ENCODE peak calls at places on chromosomes 12 and 14, in ten cellular contexts. One of them, this sample, is unnamed. For H3K9me3, the result is how much of the 10 kb centered on the place peaks cover.

GRCh38 chr14:29652586-29652985 is 275.1 kb downstream of the PRKD1 start:
- DNase-seq in MM.1S: no peak
- DNase-seq in right lobe of liver: no peak
- DNase-seq in neural progenitor cell: no peak
- DNase-seq in ovary: no peak
- DNase-seq in stomach: no peak
- DNase-seq in CD8-positive, alpha-beta T cell: no peak
- DNase-seq in right atrium auricular region: no peak
- DNase-seq in left lung: no peak
- DNase-seq in lower lobe of right lung: no peak
- DNase-seq in this sample: no peak

GRCh38 chr12:107513636-107514400 is 171.8 kb upstream of the PWP1 start:
- DNase-seq in neural progenitor cell: no peak
- DNase-seq in MM.1S: no peak
- DNase-seq in right lobe of liver: no peak
- DNase-seq in CD8-positive, alpha-beta T cell: no peak
- DNase-seq in lower lobe of right lung: no peak
- DNase-seq in stomach: no peak
- DNase-seq in ovary: no peak
- DNase-seq in left lung: no peak
- DNase-seq in right atrium auricular region: no peak
- DNase-seq in this sample: peak

GRCh38 chr12:51911788-51912711 is 4.7 kb downstream of the ACVRL1 start:
- DNase-seq in stomach: no peak
- DNase-seq in right atrium auricular region: no peak
- DNase-seq in neural progenitor cell: no peak
- DNase-seq in ovary: no peak
- DNase-seq in CD8-positive, alpha-beta T cell: no peak
- DNase-seq in right lobe of liver: no peak
- DNase-seq in left lung: no peak
- DNase-seq in MM.1S: no peak
- DNase-seq in lower lobe of right lung: peak
- DNase-seq in this sample: no peak

GRCh38 chr12:107983871-107984480 is 145.1 kb upstream of the WSCD2 start:
- DNase-seq in ovary: no peak
- DNase-seq in CD8-positive, alpha-beta T cell: no peak
- DNase-seq in neural progenitor cell: no peak
- DNase-seq in right atrium auricular region: no peak
- DNase-seq in MM.1S: no peak
- DNase-seq in lower lobe of right lung: no peak
- DNase-seq in left lung: no peak
- DNase-seq in right lobe of liver: no peak
- DNase-seq in stomach: no peak
- DNase-seq in this sample: no peak

GRCh38 chr12:125300249-125300648 is 235.0 kb downstream of the AACS start:
- DNase-seq in ovary: no peak
- DNase-seq in right atrium auricular region: no peak
- DNase-seq in MM.1S: no peak
- DNase-seq in neural progenitor cell: no peak
- DNase-seq in stomach: no peak
- DNase-seq in lower lobe of right lung: no peak
- DNase-seq in left lung: no peak
- DNase-seq in CD8-positive, alpha-beta T cell: no peak
- DNase-seq in right lobe of liver: no peak
- DNase-seq in this sample: no peak

GRCh38 chr12:50127546-50127945 is 15.5 kb downstream of the COX14 start:
- DNase-seq in neural progenitor cell: no peak
- DNase-seq in stomach: no peak
- DNase-seq in lower lobe of right lung: no peak
- DNase-seq in ovary: no peak
- DNase-seq in CD8-positive, alpha-beta T cell: no peak
- DNase-seq in right lobe of liver: no peak
- DNase-seq in left lung: no peak
- DNase-seq in MM.1S: no peak
- DNase-seq in right atrium auricular region: no peak
- DNase-seq in this sample: no peak

GRCh38 chr14:93186461-93186860 is 1.3 kb downstream of the LYSET start:
- DNase-seq in right lobe of liver: no peak
- DNase-seq in ovary: no peak
- DNase-seq in left lung: no peak
- DNase-seq in lower lobe of right lung: no peak
- DNase-seq in neural progenitor cell: no peak
- DNase-seq in MM.1S: no peak
- DNase-seq in stomach: no peak
- DNase-seq in right atrium auricular region: no peak
- DNase-seq in CD8-positive, alpha-beta T cell: no peak
- DNase-seq in this sample: no peak

GRCh38 chr12:100867639-100868393 is 73.2 kb downstream of the ANO4 start:
- DNase-seq in left lung: no peak
- DNase-seq in ovary: no peak
- DNase-seq in neural progenitor cell: no peak
- DNase-seq in CD8-positive, alpha-beta T cell: no peak
- DNase-seq in lower lobe of right lung: no peak
- DNase-seq in MM.1S: no peak
- DNase-seq in right lobe of liver: no peak
- DNase-seq in right atrium auricular region: no peak
- DNase-seq in stomach: no peak
- DNase-seq in this sample: no peak

GRCh38 chr12:73421832-73422231 is 1115.8 kb upstream of the ATXN7L3B start:
- DNase-seq in neural progenitor cell: no peak
- DNase-seq in ovary: no peak
- DNase-seq in stomach: no peak
- DNase-seq in MM.1S: peak
- DNase-seq in left lung: no peak
- DNase-seq in CD8-positive, alpha-beta T cell: no peak
- DNase-seq in right atrium auricular region: no peak
- DNase-seq in lower lobe of right lung: no peak
- DNase-seq in right lobe of liver: no peak
- DNase-seq in this sample: no peak

GRCh38 chr12:94994312-94994711 is 9.2 kb downstream of the NDUFA12 start:
- DNase-seq in stomach: no peak
- DNase-seq in left lung: no peak
- DNase-seq in lower lobe of right lung: no peak
- DNase-seq in CD8-positive, alpha-beta T cell: no peak
- DNase-seq in ovary: no peak
- DNase-seq in neural progenitor cell: no peak
- DNase-seq in right lobe of liver: no peak
- DNase-seq in right atrium auricular region: no peak
- DNase-seq in MM.1S: no peak
- DNase-seq in this sample: peak

GRCh38 chr14:85909581-85909980 is 379.6 kb downstream of the FLRT2 start:
- DNase-seq in right lobe of liver: no peak
- DNase-seq in neural progenitor cell: no peak
- DNase-seq in stomach: no peak
- DNase-seq in MM.1S: no peak
- DNase-seq in CD8-positive, alpha-beta T cell: no peak
- DNase-seq in lower lobe of right lung: no peak
- DNase-seq in right atrium auricular region: no peak
- DNase-seq in ovary: no peak
- DNase-seq in left lung: no peak
- DNase-seq in this sample: no peak

GRCh38 chr12:48788522-48788851 is 402 bp downstream of the ADCY6 start:
- DNase-seq in ovary: no peak
- DNase-seq in right lobe of liver: no peak
- DNase-seq in left lung: no peak
- DNase-seq in right atrium auricular region: no peak
- DNase-seq in MM.1S: no peak
- DNase-seq in neural progenitor cell: no peak
- DNase-seq in lower lobe of right lung: no peak
- DNase-seq in stomach: no peak
- DNase-seq in CD8-positive, alpha-beta T cell: no peak
- DNase-seq in this sample: peak

GRCh38 chr12:78403681-78404080 is 460.9 kb upstream of the SYT1 start:
- DNase-seq in lower lobe of right lung: no peak
- DNase-seq in neural progenitor cell: no peak
- DNase-seq in right lobe of liver: no peak
- DNase-seq in left lung: no peak
- DNase-seq in stomach: no peak
- DNase-seq in CD8-positive, alpha-beta T cell: no peak
- DNase-seq in MM.1S: no peak
- DNase-seq in right atrium auricular region: no peak
- DNase-seq in ovary: no peak
- DNase-seq in this sample: no peak
- H3K27ac ChIP-seq in lower lobe of right lung: no peak
- H3K27ac ChIP-seq in neural progenitor cell: no peak
- H3K27ac ChIP-seq in right lobe of liver: no peak
- H3K27ac ChIP-seq in left lung: no peak
- H3K27ac ChIP-seq in stomach: no peak
- H3K27ac ChIP-seq in CD8-positive, alpha-beta T cell: no peak
- H3K27ac ChIP-seq in MM.1S: no peak
- H3K27ac ChIP-seq in right atrium auricular region: no peak
- H3K27ac ChIP-seq in ovary: no peak
- H3K27ac ChIP-seq in this sample: no peak

GRCh38 chr12:130463818-130464663 is 126.4 kb downstream of the PIWIL1 start:
- DNase-seq in lower lobe of right lung: no peak
- DNase-seq in ovary: no peak
- DNase-seq in stomach: no peak
- DNase-seq in right lobe of liver: no peak
- DNase-seq in left lung: no peak
- DNase-seq in neural progenitor cell: no peak
- DNase-seq in MM.1S: no peak
- DNase-seq in right atrium auricular region: no peak
- DNase-seq in CD8-positive, alpha-beta T cell: no peak
- DNase-seq in this sample: no peak

GRCh38 chr12:130462558-130462924 is 124.9 kb downstream of the PIWIL1 start:
- DNase-seq in neural progenitor cell: no peak
- DNase-seq in MM.1S: no peak
- DNase-seq in lower lobe of right lung: no peak
- DNase-seq in right lobe of liver: no peak
- DNase-seq in left lung: no peak
- DNase-seq in CD8-positive, alpha-beta T cell: no peak
- DNase-seq in ovary: no peak
- DNase-seq in right atrium auricular region: no peak
- DNase-seq in stomach: no peak
- DNase-seq in this sample: no peak

GRCh38 chr12:130460611-130461478 is 123.2 kb downstream of the PIWIL1 start:
- DNase-seq in right lobe of liver: no peak
- DNase-seq in MM.1S: no peak
- DNase-seq in left lung: no peak
- DNase-seq in ovary: no peak
- DNase-seq in neural progenitor cell: no peak
- DNase-seq in stomach: no peak
- DNase-seq in CD8-positive, alpha-beta T cell: no peak
- DNase-seq in right atrium auricular region: no peak
- DNase-seq in lower lobe of right lung: no peak
- DNase-seq in this sample: no peak

GRCh38 chr12:130463259-130463658 is 125.6 kb downstream of the PIWIL1 start:
- DNase-seq in right atrium auricular region: no peak
- DNase-seq in ovary: no peak
- DNase-seq in stomach: no peak
- DNase-seq in lower lobe of right lung: no peak
- DNase-seq in right lobe of liver: no peak
- DNase-seq in CD8-positive, alpha-beta T cell: no peak
- DNase-seq in neural progenitor cell: no peak
- DNase-seq in left lung: no peak
- DNase-seq in MM.1S: no peak
- DNase-seq in this sample: no peak

GRCh38 chr12:130461868-130462557 is 124.3 kb downstream of the PIWIL1 start:
- DNase-seq in right lobe of liver: no peak
- DNase-seq in stomach: no peak
- DNase-seq in neural progenitor cell: peak
- DNase-seq in MM.1S: no peak
- DNase-seq in ovary: no peak
- DNase-seq in left lung: no peak
- DNase-seq in CD8-positive, alpha-beta T cell: no peak
- DNase-seq in lower lobe of right lung: no peak
- DNase-seq in right atrium auricular region: no peak
- DNase-seq in this sample: no peak
- H3K9me3 ChIP-seq in right lobe of liver: under half
- H3K9me3 ChIP-seq in stomach: under half
- H3K9me3 ChIP-seq in neural progenitor cell: under half
- H3K9me3 ChIP-seq in MM.1S: under half
- H3K9me3 ChIP-seq in ovary: under half
- H3K9me3 ChIP-seq in left lung: under half
- H3K9me3 ChIP-seq in CD8-positive, alpha-beta T cell: under half
- H3K9me3 ChIP-seq in lower lobe of right lung: under half
- H3K9me3 ChIP-seq in right atrium auricular region: under half
- H3K9me3 ChIP-seq in this sample: under half

GRCh38 chr12:12786716-12787601 is 1.5 kb downstream of the APOLD1 start:
- DNase-seq in stomach: peak
- DNase-seq in left lung: peak
- DNase-seq in lower lobe of right lung: peak
- DNase-seq in right lobe of liver: peak
- DNase-seq in ovary: peak
- DNase-seq in neural progenitor cell: peak
- DNase-seq in right atrium auricular region: peak
- DNase-seq in CD8-positive, alpha-beta T cell: peak
- DNase-seq in MM.1S: peak
- DNase-seq in this sample: peak
- H3K4me3 ChIP-seq in stomach: peak
- H3K4me3 ChIP-seq in left lung: peak
- H3K4me3 ChIP-seq in lower lobe of right lung: peak
- H3K4me3 ChIP-seq in right lobe of liver: peak
- H3K4me3 ChIP-seq in ovary: peak
- H3K4me3 ChIP-seq in neural progenitor cell: no peak
- H3K4me3 ChIP-seq in right atrium auricular region: peak
- H3K4me3 ChIP-seq in CD8-positive, alpha-beta T cell: peak
- H3K4me3 ChIP-seq in MM.1S: peak
- H3K4me3 ChIP-seq in this sample: peak

GRCh38 chr12:18612971-18613370 is 124.8 kb downstream of the PLCZ1 start:
- DNase-seq in right lobe of liver: no peak
- DNase-seq in neural progenitor cell: no peak
- DNase-seq in ovary: no peak
- DNase-seq in CD8-positive, alpha-beta T cell: no peak
- DNase-seq in right atrium auricular region: no peak
- DNase-seq in lower lobe of right lung: no peak
- DNase-seq in left lung: no peak
- DNase-seq in stomach: no peak
- DNase-seq in MM.1S: no peak
- DNase-seq in this sample: no peak
- H3K27ac ChIP-seq in right lobe of liver: no peak
- H3K27ac ChIP-seq in neural progenitor cell: no peak
- H3K27ac ChIP-seq in ovary: no peak
- H3K27ac ChIP-seq in CD8-positive, alpha-beta T cell: no peak
- H3K27ac ChIP-seq in right atrium auricular region: no peak
- H3K27ac ChIP-seq in lower lobe of right lung: no peak
- H3K27ac ChIP-seq in left lung: no peak
- H3K27ac ChIP-seq in stomach: no peak
- H3K27ac ChIP-seq in MM.1S: no peak
- H3K27ac ChIP-seq in this sample: no peak

DNA sequence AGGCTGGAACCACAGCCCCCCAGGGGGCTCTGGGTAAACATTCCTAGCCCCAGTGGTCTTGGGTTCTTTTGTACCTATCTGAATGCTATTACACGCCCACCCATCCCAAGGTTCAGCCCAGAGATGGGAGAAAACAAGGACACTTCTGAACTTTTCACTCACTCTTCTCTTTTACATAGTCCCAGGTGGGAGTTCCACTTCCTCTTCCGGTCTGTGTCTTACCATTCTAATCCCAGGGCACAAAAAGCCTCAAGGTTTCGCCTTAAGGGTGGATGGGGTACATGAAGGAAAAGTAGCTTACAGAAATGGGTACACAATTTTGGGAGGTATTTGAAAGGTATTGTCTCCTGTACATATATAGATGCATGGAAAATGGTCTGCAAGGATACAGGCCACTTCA is 79.0 kb downstream of the TMEM30B start:
- DNase-seq in stomach: no peak
- DNase-seq in MM.1S: no peak
- DNase-seq in CD8-positive, alpha-beta T cell: no peak
- DNase-seq in right atrium auricular region: no peak
- DNase-seq in lower lobe of right lung: no peak
- DNase-seq in right lobe of liver: no peak
- DNase-seq in neural progenitor cell: no peak
- DNase-seq in ovary: no peak
- DNase-seq in left lung: no peak
- DNase-seq in this sample: no peak
- H3K9me3 ChIP-seq in stomach: under half
- H3K9me3 ChIP-seq in MM.1S: under half
- H3K9me3 ChIP-seq in CD8-positive, alpha-beta T cell: under half
- H3K9me3 ChIP-seq in right atrium auricular region: under half
- H3K9me3 ChIP-seq in lower lobe of right lung: under half
- H3K9me3 ChIP-seq in right lobe of liver: under half
- H3K9me3 ChIP-seq in neural progenitor cell: under half
- H3K9me3 ChIP-seq in ovary: under half
- H3K9me3 ChIP-seq in left lung: under half
- H3K9me3 ChIP-seq in this sample: under half